ENCODE peak calls at places on chromosome 1, in nine cellular contexts. One of them, this sample, is unnamed.

GRCh38 chr1:32291145-32291707 is 657 bp upstream of the HDAC1 start:
- DNase-seq in Peyer's patch: no peak
- DNase-seq in fibroblast of lung: no peak
- DNase-seq in HCT116: no peak
- DNase-seq in esophagus squamous epithelium: no peak
- DNase-seq in CD8-positive, alpha-beta T cell: no peak
- DNase-seq in BE2C: no peak
- DNase-seq in endodermal cell: no peak
- DNase-seq in right atrium auricular region: no peak
- DNase-seq in this sample: no peak

GRCh38 chr1:79497193-79497773 is 490.8 kb upstream of the ADGRL4 start:
- DNase-seq in CD8-positive, alpha-beta T cell: no peak
- DNase-seq in fibroblast of lung: peak; percentile 69
- DNase-seq in BE2C: no peak
- DNase-seq in right atrium auricular region: no peak
- DNase-seq in Peyer's patch: no peak
- DNase-seq in endodermal cell: peak; percentile 56
- DNase-seq in HCT116: peak; percentile 10
- DNase-seq in esophagus squamous epithelium: no peak
- DNase-seq in this sample: peak; percentile 64

GRCh38 chr1:23756676-23757075 is 13.4 kb downstream of the ELOA start:
- DNase-seq in HCT116: no peak
- DNase-seq in Peyer's patch: no peak
- DNase-seq in esophagus squamous epithelium: no peak
- DNase-seq in BE2C: no peak
- DNase-seq in right atrium auricular region: no peak
- DNase-seq in fibroblast of lung: peak; percentile 42
- DNase-seq in endodermal cell: no peak
- DNase-seq in CD8-positive, alpha-beta T cell: no peak
- DNase-seq in this sample: no peak

GRCh38 chr1:87450615-87451209 is 122.0 kb downstream of the LMO4 start:
- DNase-seq in right atrium auricular region: no peak
- DNase-seq in fibroblast of lung: no peak
- DNase-seq in endodermal cell: peak; percentile 61
- DNase-seq in esophagus squamous epithelium: no peak
- DNase-seq in HCT116: no peak
- DNase-seq in CD8-positive, alpha-beta T cell: no peak
- DNase-seq in Peyer's patch: peak; percentile 80
- DNase-seq in BE2C: no peak
- DNase-seq in this sample: no peak

GRCh38 chr1:205171369-205171768 is 40.1 kb downstream of the DSTYK start:
- DNase-seq in Peyer's patch: no peak
- DNase-seq in right atrium auricular region: no peak
- DNase-seq in endodermal cell: no peak
- DNase-seq in HCT116: no peak
- DNase-seq in fibroblast of lung: no peak
- DNase-seq in CD8-positive, alpha-beta T cell: no peak
- DNase-seq in esophagus squamous epithelium: no peak
- DNase-seq in BE2C: no peak
- DNase-seq in this sample: no peak

GRCh38 chr1:26477446-26478152 is 5.4 kb downstream of the HMGN2 start:
- DNase-seq in fibroblast of lung: no peak
- DNase-seq in right atrium auricular region: no peak
- DNase-seq in esophagus squamous epithelium: no peak
- DNase-seq in CD8-positive, alpha-beta T cell: no peak
- DNase-seq in Peyer's patch: no peak
- DNase-seq in HCT116: no peak
- DNase-seq in BE2C: no peak
- DNase-seq in endodermal cell: peak; percentile 50
- DNase-seq in this sample: no peak

GRCh38 chr1:36737767-36738166 is 255.1 kb upstream of the CSF3R start:
- DNase-seq in CD8-positive, alpha-beta T cell: no peak
- DNase-seq in Peyer's patch: no peak
- DNase-seq in endodermal cell: peak; percentile 51
- DNase-seq in esophagus squamous epithelium: no peak
- DNase-seq in BE2C: no peak
- DNase-seq in fibroblast of lung: no peak
- DNase-seq in right atrium auricular region: no peak
- DNase-seq in HCT116: no peak
- DNase-seq in this sample: no peak

GRCh38 chr1:64755356-64755755 is 10.5 kb downstream of the RAVER2 start:
- DNase-seq in CD8-positive, alpha-beta T cell: no peak
- DNase-seq in fibroblast of lung: no peak
- DNase-seq in esophagus squamous epithelium: no peak
- DNase-seq in BE2C: no peak
- DNase-seq in right atrium auricular region: no peak
- DNase-seq in Peyer's patch: no peak
- DNase-seq in HCT116: no peak
- DNase-seq in endodermal cell: no peak
- DNase-seq in this sample: no peak

GRCh38 chr1:41515131-41515678 is 30.7 kb upstream of the EDN2 start:
- DNase-seq in right atrium auricular region: no peak
- DNase-seq in HCT116: no peak
- DNase-seq in fibroblast of lung: no peak
- DNase-seq in CD8-positive, alpha-beta T cell: no peak
- DNase-seq in endodermal cell: peak; percentile 54
- DNase-seq in esophagus squamous epithelium: no peak
- DNase-seq in Peyer's patch: peak; percentile 60
- DNase-seq in BE2C: no peak
- DNase-seq in this sample: no peak

GRCh38 chr1:58821309-58821708 is 37.5 kb upstream of the JUN start:
- DNase-seq in HCT116: no peak
- DNase-seq in right atrium auricular region: no peak
- DNase-seq in Peyer's patch: no peak
- DNase-seq in endodermal cell: no peak
- DNase-seq in esophagus squamous epithelium: no peak
- DNase-seq in BE2C: no peak
- DNase-seq in CD8-positive, alpha-beta T cell: no peak
- DNase-seq in fibroblast of lung: no peak
- DNase-seq in this sample: no peak
- H3K4me3 ChIP-seq in HCT116: no peak overlapping the region
- H3K4me3 ChIP-seq in right atrium auricular region: no peak overlapping the region
- H3K4me3 ChIP-seq in Peyer's patch: no peak overlapping the region
- H3K4me3 ChIP-seq in endodermal cell: no peak overlapping the region
- H3K4me3 ChIP-seq in esophagus squamous epithelium: no peak overlapping the region
- H3K4me3 ChIP-seq in BE2C: no peak overlapping the region
- H3K4me3 ChIP-seq in CD8-positive, alpha-beta T cell: no peak overlapping the region
- H3K4me3 ChIP-seq in fibroblast of lung: no peak overlapping the region
- H3K4me3 ChIP-seq in this sample: no peak overlapping the region

DNA sequence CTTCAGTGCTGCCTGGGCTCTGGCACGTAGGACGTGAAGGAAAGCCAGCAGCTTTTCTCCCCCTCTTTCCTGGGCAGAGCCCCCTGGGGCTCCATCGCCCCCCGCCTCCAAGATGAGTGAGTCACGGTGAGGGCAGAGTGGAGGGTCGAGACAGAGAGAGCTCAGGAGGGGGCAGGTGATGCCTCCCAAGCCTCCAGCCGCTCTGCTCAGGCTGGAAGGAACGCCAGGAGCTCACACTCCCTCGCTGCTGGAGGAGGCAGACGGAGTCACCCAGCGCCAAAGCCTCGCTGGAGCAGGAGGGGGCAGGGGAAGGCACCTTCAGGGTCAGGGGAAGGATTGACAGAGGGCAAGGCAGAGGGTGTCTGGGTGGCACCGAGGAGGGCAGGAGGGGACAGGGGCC is 119.5 kb downstream of the CASZ1 start:
- DNase-seq in HCT116: no peak
- DNase-seq in endodermal cell: peak; percentile 63
- DNase-seq in Peyer's patch: no peak
- DNase-seq in right atrium auricular region: no peak
- DNase-seq in esophagus squamous epithelium: no peak
- DNase-seq in fibroblast of lung: no peak
- DNase-seq in CD8-positive, alpha-beta T cell: no peak
- DNase-seq in BE2C: no peak
- DNase-seq in this sample: no peak
- H3K4me1 ChIP-seq in HCT116: no peaks in the 10 kb centered on the region
- H3K4me1 ChIP-seq in endodermal cell: peaks cover 25% of the 10 kb centered on the region
- H3K4me1 ChIP-seq in Peyer's patch: peaks cover 11% of the 10 kb centered on the region
- H3K4me1 ChIP-seq in right atrium auricular region: no peaks in the 10 kb centered on the region
- H3K4me1 ChIP-seq in esophagus squamous epithelium: peaks cover 100% of the 10 kb centered on the region
- H3K4me1 ChIP-seq in fibroblast of lung: no peaks in the 10 kb centered on the region
- H3K4me1 ChIP-seq in CD8-positive, alpha-beta T cell: no peaks in the 10 kb centered on the region
- H3K4me1 ChIP-seq in BE2C: peaks cover 13% of the 10 kb centered on the region
- H3K4me1 ChIP-seq in this sample: peaks cover 56% of the 10 kb centered on the region

GRCh38 chr1:19193004-19193403 is 17.1 kb downstream of the UBR4 start:
- DNase-seq in Peyer's patch: no peak
- DNase-seq in fibroblast of lung: no peak
- DNase-seq in right atrium auricular region: no peak
- DNase-seq in endodermal cell: no peak
- DNase-seq in HCT116: no peak
- DNase-seq in BE2C: no peak
- DNase-seq in esophagus squamous epithelium: no peak
- DNase-seq in CD8-positive, alpha-beta T cell: no peak
- DNase-seq in this sample: no peak
- H3K4me3 ChIP-seq in Peyer's patch: no peak overlapping the region
- H3K4me3 ChIP-seq in fibroblast of lung: no peak overlapping the region
- H3K4me3 ChIP-seq in right atrium auricular region: no peak overlapping the region
- H3K4me3 ChIP-seq in endodermal cell: no peak overlapping the region
- H3K4me3 ChIP-seq in HCT116: no peak overlapping the region
- H3K4me3 ChIP-seq in BE2C: no peak overlapping the region
- H3K4me3 ChIP-seq in esophagus squamous epithelium: no peak overlapping the region
- H3K4me3 ChIP-seq in CD8-positive, alpha-beta T cell: no peak overlapping the region
- H3K4me3 ChIP-seq in this sample: no peak overlapping the region

DNA sequence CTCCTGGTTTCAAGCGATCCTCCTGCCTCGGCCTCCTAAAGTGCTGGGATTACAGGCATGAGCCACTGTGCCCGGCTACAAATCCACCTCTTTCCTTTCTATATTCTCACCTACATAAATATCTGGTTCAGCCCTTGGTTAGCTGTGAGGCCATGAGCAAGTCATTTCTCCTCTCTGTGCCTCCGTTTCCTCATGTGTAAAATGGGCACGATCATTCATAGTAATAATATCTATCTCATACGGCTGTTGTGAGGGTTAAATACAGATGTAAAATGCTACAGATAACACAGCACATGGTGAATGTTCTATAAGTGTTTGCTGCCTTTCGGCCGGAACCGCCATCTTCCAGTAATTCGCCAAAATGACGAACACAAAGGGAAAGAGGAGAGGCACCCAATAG is 29.4 kb downstream of the HSPG2 start:
- DNase-seq in fibroblast of lung: no peak
- DNase-seq in right atrium auricular region: no peak
- DNase-seq in esophagus squamous epithelium: no peak
- DNase-seq in endodermal cell: no peak
- DNase-seq in CD8-positive, alpha-beta T cell: no peak
- DNase-seq in Peyer's patch: no peak
- DNase-seq in BE2C: no peak
- DNase-seq in HCT116: no peak
- DNase-seq in this sample: no peak
- H3K4me1 ChIP-seq in fibroblast of lung: peaks cover 29% of the 10 kb centered on the region
- H3K4me1 ChIP-seq in right atrium auricular region: no peaks in the 10 kb centered on the region
- H3K4me1 ChIP-seq in esophagus squamous epithelium: peaks cover 100% of the 10 kb centered on the region
- H3K4me1 ChIP-seq in endodermal cell: peaks cover 14% of the 10 kb centered on the region
- H3K4me1 ChIP-seq in CD8-positive, alpha-beta T cell: peaks cover 5% of the 10 kb centered on the region
- H3K4me1 ChIP-seq in Peyer's patch: peaks cover 20% of the 10 kb centered on the region
- H3K4me1 ChIP-seq in BE2C: no peaks in the 10 kb centered on the region
- H3K4me1 ChIP-seq in HCT116: no peaks in the 10 kb centered on the region
- H3K4me1 ChIP-seq in this sample: peaks cover 47% of the 10 kb centered on the region

DNA sequence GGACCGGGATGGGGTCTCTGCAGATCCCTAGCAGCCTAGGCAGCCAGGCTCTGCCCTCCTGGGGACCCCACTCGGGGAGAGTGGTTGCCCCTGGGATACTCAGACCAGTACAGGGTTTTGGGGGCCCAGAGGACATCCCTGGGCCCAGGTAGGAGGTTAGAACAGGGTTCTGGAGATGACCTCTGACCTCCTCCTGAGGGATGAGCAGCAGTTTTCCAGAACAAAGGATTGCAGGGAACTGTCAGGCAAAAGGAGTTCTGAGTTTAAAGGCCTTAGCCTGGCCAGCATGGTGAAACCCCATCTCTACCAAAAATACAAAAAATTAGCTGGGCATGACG is 20.4 kb upstream of the VPS13D start:
- DNase-seq in HCT116: no peak
- DNase-seq in fibroblast of lung: no peak
- DNase-seq in esophagus squamous epithelium: no peak
- DNase-seq in CD8-positive, alpha-beta T cell: no peak
- DNase-seq in endodermal cell: no peak
- DNase-seq in BE2C: no peak
- DNase-seq in right atrium auricular region: no peak
- DNase-seq in Peyer's patch: no peak
- DNase-seq in this sample: no peak
- H3K4me3 ChIP-seq in HCT116: no peak overlapping the region
- H3K4me3 ChIP-seq in fibroblast of lung: no peak overlapping the region
- H3K4me3 ChIP-seq in esophagus squamous epithelium: no peak overlapping the region
- H3K4me3 ChIP-seq in CD8-positive, alpha-beta T cell: no peak overlapping the region
- H3K4me3 ChIP-seq in endodermal cell: no peak overlapping the region
- H3K4me3 ChIP-seq in BE2C: no peak overlapping the region
- H3K4me3 ChIP-seq in right atrium auricular region: no peak overlapping the region
- H3K4me3 ChIP-seq in Peyer's patch: no peak overlapping the region
- H3K4me3 ChIP-seq in this sample: no peak overlapping the region